ENCODE peak calls at places on chromosomes 13 and 19, in four cellular contexts. One of them, this sample, is unnamed.

GRCh38 chr13:109200556-109200955 is 571.1 kb downstream of the MYO16 start:
- DNase-seq in MG63: no peak
- DNase-seq in astrocyte: no peak
- DNase-seq in SK-N-SH: no peak
- DNase-seq in this sample: no peak

GRCh38 chr19:10580979-10581631 is 6.0 kb downstream of the AP1M2 start:
- DNase-seq in astrocyte: peak; percentile 71
- DNase-seq in MG63: peak; percentile 85
- DNase-seq in SK-N-SH: peak; percentile 86
- DNase-seq in this sample: no peak

GRCh38 chr19:31648347-31648746 is 299.1 kb upstream of the TSHZ3 start:
- DNase-seq in SK-N-SH: no peak
- DNase-seq in MG63: no peak
- DNase-seq in astrocyte: peak; percentile 68
- DNase-seq in this sample: no peak

GRCh38 chr19:44512326-44513298 is 12.3 kb upstream of the ZNF180 start:
- DNase-seq in MG63: peak; percentile 28
- DNase-seq in astrocyte: peak; percentile 9
- DNase-seq in SK-N-SH: peak; percentile 61
- DNase-seq in this sample: no peak

GRCh38 chr19:28575816-28576215 is 637.1 kb downstream of the UQCRFS1 start:
- DNase-seq in MG63: no peak
- DNase-seq in SK-N-SH: no peak
- DNase-seq in astrocyte: no peak
- DNase-seq in this sample: no peak

GRCh38 chr13:46884531-46884930 is 12.3 kb downstream of the HTR2A start:
- DNase-seq in astrocyte: no peak
- DNase-seq in SK-N-SH: no peak
- DNase-seq in MG63: no peak
- DNase-seq in this sample: no peak

GRCh38 chr13:95641961-95642621 is 2.4 kb downstream of the DZIP1 start:
- DNase-seq in MG63: peak; percentile 29
- DNase-seq in astrocyte: peak; percentile 47
- DNase-seq in SK-N-SH: peak; percentile 77
- DNase-seq in this sample: no peak

GRCh38 chr13:110687736-110688135 is 18.2 kb downstream of the CARS2 start:
- DNase-seq in SK-N-SH: no peak
- DNase-seq in MG63: no peak
- DNase-seq in astrocyte: no peak
- DNase-seq in this sample: no peak

GRCh38 chr19:50490411-50490811 is 13.8 kb upstream of the GARIN5A start:
- DNase-seq in astrocyte: no peak
- DNase-seq in MG63: no peak
- DNase-seq in SK-N-SH: no peak
- DNase-seq in this sample: no peak
- H3K9me3 ChIP-seq in astrocyte: no peaks in the 10 kb centered on the region
- H3K9me3 ChIP-seq in MG63: peaks cover 12% of the 10 kb centered on the region
- H3K9me3 ChIP-seq in SK-N-SH: no peaks in the 10 kb centered on the region
- H3K9me3 ChIP-seq in this sample: no peaks in the 10 kb centered on the region

GRCh38 chr13:27808866-27809546 is 16.7 kb downstream of the GSX1 start:
- DNase-seq in astrocyte: no peak
- DNase-seq in MG63: peak; percentile 34
- DNase-seq in SK-N-SH: no peak
- DNase-seq in this sample: no peak
- H3K27me3 ChIP-seq in astrocyte: no peaks in the 10 kb centered on the region
- H3K27me3 ChIP-seq in MG63: peaks cover 5% of the 10 kb centered on the region
- H3K27me3 ChIP-seq in SK-N-SH: peaks cover 64% of the 10 kb centered on the region
- H3K27me3 ChIP-seq in this sample: no peaks in the 10 kb centered on the region

GRCh38 chr19:37519890-37520289 is 13.2 kb downstream of the ZNF793 start:
- DNase-seq in MG63: no peak
- DNase-seq in SK-N-SH: no peak
- DNase-seq in astrocyte: peak; percentile 55
- DNase-seq in this sample: no peak
- H3K9me3 ChIP-seq in MG63: no peaks in the 10 kb centered on the region
- H3K9me3 ChIP-seq in SK-N-SH: peaks cover 3% of the 10 kb centered on the region
- H3K9me3 ChIP-seq in astrocyte: peaks cover 9% of the 10 kb centered on the region
- H3K9me3 ChIP-seq in this sample: peaks cover 4% of the 10 kb centered on the region

GRCh38 chr19:1777149-1777548 is 23.8 kb downstream of the ONECUT3 start:
- DNase-seq in MG63: no peak
- DNase-seq in astrocyte: no peak
- DNase-seq in SK-N-SH: no peak
- DNase-seq in this sample: no peak
- H3K27me3 ChIP-seq in MG63: peaks cover 8% of the 10 kb centered on the region
- H3K27me3 ChIP-seq in astrocyte: peaks cover 47% of the 10 kb centered on the region
- H3K27me3 ChIP-seq in SK-N-SH: peaks cover 79% of the 10 kb centered on the region
- H3K27me3 ChIP-seq in this sample: peaks cover 32% of the 10 kb centered on the region

DNA sequence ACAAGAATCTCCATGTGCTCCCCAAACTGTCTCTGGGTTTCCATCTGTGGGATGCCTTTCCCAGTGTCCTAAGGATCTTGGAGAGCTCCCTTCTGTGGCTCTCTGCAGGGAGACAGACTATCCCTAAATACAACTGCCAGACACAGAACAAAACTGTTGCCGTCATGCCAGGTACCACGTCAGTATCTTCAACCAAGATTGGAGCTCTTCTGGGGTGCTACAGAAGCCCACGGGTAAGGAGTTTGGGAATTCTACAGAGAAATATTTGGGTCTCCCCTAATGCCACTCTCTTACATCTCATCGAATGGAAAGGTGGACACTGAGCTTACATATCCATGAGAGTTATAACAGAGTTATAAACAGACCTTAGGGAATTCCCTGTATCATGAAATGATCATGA is 4.9 kb upstream of the MBD3L3 start:
- DNase-seq in astrocyte: no peak
- DNase-seq in MG63: no peak
- DNase-seq in SK-N-SH: no peak
- DNase-seq in this sample: no peak
- H3K9me3 ChIP-seq in astrocyte: no peaks in the 10 kb centered on the region
- H3K9me3 ChIP-seq in MG63: no peaks in the 10 kb centered on the region
- H3K9me3 ChIP-seq in SK-N-SH: no peaks in the 10 kb centered on the region
- H3K9me3 ChIP-seq in this sample: no peaks in the 10 kb centered on the region

GRCh38 chr19:18230941-18231734 is 4.9 kb upstream of the PDE4C start:
- DNase-seq in SK-N-SH: no peak
- DNase-seq in MG63: no peak
- DNase-seq in astrocyte: no peak
- DNase-seq in this sample: no peak

GRCh38 chr19:18232540-18233223 is 6.4 kb upstream of the PDE4C start:
- DNase-seq in MG63: no peak
- DNase-seq in astrocyte: no peak
- DNase-seq in SK-N-SH: peak; percentile 95
- DNase-seq in this sample: no peak

GRCh38 chr19:18229915-18230314 is 3.7 kb upstream of the PDE4C start:
- DNase-seq in SK-N-SH: no peak
- DNase-seq in MG63: no peak
- DNase-seq in astrocyte: no peak
- DNase-seq in this sample: no peak

GRCh38 chr19:18233224-18233825 is 7.1 kb upstream of the PDE4C start:
- DNase-seq in SK-N-SH: peak; percentile 83
- DNase-seq in astrocyte: peak; percentile 19
- DNase-seq in MG63: peak; percentile 48
- DNase-seq in this sample: no peak

DNA sequence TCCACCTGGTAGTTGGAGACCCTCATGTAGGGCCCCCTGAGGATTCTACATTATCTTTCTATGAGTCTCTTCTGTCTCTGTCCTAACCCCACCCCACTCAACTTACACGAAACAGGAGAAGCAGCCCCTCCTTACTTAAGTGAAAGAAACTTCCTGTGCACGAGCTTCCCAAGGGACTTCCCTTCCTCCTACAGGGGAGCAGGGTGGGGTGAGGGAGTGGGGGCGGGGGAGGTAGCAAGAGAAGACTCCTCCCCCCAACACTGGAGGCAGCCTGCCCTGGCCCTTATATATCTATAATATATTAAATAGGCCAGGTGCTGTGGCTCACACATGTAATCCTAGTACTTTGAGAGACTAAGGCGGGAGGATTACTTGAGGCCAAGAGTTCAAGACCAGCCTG is 5.5 kb upstream of the PDE4C start:
- DNase-seq in astrocyte: no peak
- DNase-seq in SK-N-SH: no peak
- DNase-seq in MG63: no peak
- DNase-seq in this sample: no peak
- H3K27me3 ChIP-seq in astrocyte: peaks cover 12% of the 10 kb centered on the region
- H3K27me3 ChIP-seq in SK-N-SH: no peaks in the 10 kb centered on the region
- H3K27me3 ChIP-seq in MG63: peaks cover 8% of the 10 kb centered on the region
- H3K27me3 ChIP-seq in this sample: no peaks in the 10 kb centered on the region

GRCh38 chr19:12015753-12016116 is 19.7 kb downstream of the ZNF433 start:
- DNase-seq in astrocyte: no peak
- DNase-seq in SK-N-SH: no peak
- DNase-seq in MG63: no peak
- DNase-seq in this sample: no peak

DNA sequence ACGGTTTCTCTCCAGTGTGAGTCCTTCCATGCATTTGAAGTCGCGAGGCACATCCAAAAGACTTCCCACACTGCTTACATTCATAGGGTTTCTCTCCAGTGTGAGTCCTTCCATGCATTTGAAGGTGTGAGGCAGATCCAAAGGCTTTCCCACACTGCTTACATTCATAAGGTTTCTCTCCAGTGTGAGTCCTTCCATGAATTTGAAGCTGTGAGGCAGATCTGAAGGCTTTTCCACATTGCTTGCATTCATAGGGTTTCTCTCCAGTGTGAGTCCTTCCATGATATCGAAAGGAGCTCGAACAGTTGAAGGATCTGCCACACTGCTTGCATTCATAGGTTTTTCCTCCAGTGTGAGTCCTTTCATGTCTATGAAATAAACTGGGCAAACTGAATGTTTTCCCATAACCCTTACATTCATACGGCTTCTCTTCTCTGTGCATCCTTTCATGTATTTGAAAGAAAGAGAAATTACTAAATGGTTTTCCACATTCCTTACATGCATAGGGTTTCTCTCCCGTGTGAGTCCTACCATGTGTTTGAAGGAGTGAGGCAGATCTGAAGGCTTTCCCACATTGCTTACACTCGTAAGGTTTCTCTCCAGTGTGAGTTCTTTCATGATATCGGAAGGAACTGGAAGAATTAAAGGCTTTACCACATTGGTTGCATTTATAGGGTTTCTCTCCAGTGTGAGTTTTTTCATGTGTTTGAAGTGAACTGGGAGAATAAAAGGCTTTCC is 20.3 kb downstream of the ZNF433 start:
- DNase-seq in astrocyte: no peak
- DNase-seq in MG63: no peak
- DNase-seq in SK-N-SH: no peak
- DNase-seq in this sample: no peak
- H3K9me3 ChIP-seq in astrocyte: peaks cover 64% of the 10 kb centered on the region
- H3K9me3 ChIP-seq in MG63: peaks cover 84% of the 10 kb centered on the region
- H3K9me3 ChIP-seq in SK-N-SH: peaks cover 58% of the 10 kb centered on the region
- H3K9me3 ChIP-seq in this sample: peaks cover 28% of the 10 kb centered on the region